ENCODE peak calls at places on chromosome 9, in six cellular contexts. M, A, L, E, H and O are unnamed samples.

GRCh38 chr9:107269681-107270080 is 13.4 kb upstream of the RAD23B start:
- DNase-seq in H (no peak), A (peak), E (no peak), M (no peak), L (no peak), O (no peak)

GRCh38 chr9:134793281-134793680 is 87.3 kb upstream of the FCN2 start:
- DNase-seq in H (no peak), A (no peak), L (no peak), E (no peak), M (no peak), O (no peak)

GRCh38 chr9:27365977-27366376 is 69.0 kb upstream of the EQTN start:
- DNase-seq in M (no peak), E (no peak), A (no peak), L (no peak), H (peak), O (no peak)

GRCh38 chr9:20618361-20618799 is 3.9 kb downstream of the MLLT3 start:
- DNase-seq in H (no peak), L (no peak), A (peak), E (no peak), M (no peak), O (no peak)

GRCh38 chr9:102483666-102484065 is 511.5 kb upstream of the CYLC2 start:
- DNase-seq in E (no peak), A (no peak), L (no peak), H (no peak), M (no peak), O (no peak)

GRCh38 chr9:38227061-38227540 is 158.1 kb upstream of the SHB start:
- DNase-seq in E (no peak), A (peak), M (peak), L (peak), H (peak), O (peak)

GRCh38 chr9:76835571-76836283 is 70.2 kb downstream of the PRUNE2 start:
- DNase-seq in M (no peak), A (peak), E (no peak), H (no peak), L (no peak), O (no peak)

GRCh38 chr9:7967093-7967827 is 167.7 kb upstream of the DMAC1 start:
- DNase-seq in E (no peak), M (no peak), A (no peak), H (no peak), L (peak), O (no peak)

GRCh38 chr9:134243778-134244467 is 79.6 kb upstream of the RNU6ATAC start:
- DNase-seq in A (peak), E (no peak), L (peak), M (no peak), H (peak), O (no peak)

GRCh38 chr9:13728917-13729811 is 449.7 kb upstream of the MPDZ start:
- DNase-seq in L (no peak), M (no peak), E (no peak), A (peak), H (no peak), O (no peak)

GRCh38 chr9:81416476-81417298 is 272.7 kb downstream of the TLE1 start:
- DNase-seq in H (no peak), A (no peak), M (no peak), L (no peak), E (no peak), O (no peak)

GRCh38 chr9:132451276-132451675 is 41.3 kb downstream of the CFAP77 start:
- DNase-seq in M (no peak), A (no peak), L (no peak), E (no peak), H (no peak), O (no peak)

GRCh38 chr9:123933401-123933800 is 3.5 kb upstream of the DENND1A start:
- DNase-seq in M (no peak), L (no peak), E (peak), H (no peak), A (peak), O (no peak)

GRCh38 chr9:125444166-125444565 is 182.5 kb downstream of the GAPVD1 start:
- DNase-seq in M (no peak), E (no peak), L (no peak), A (no peak), H (no peak), O (peak)

GRCh38 chr9:7374966-7375650 is 424.5 kb downstream of the DMAC1 start:
- DNase-seq in A (no peak), M (no peak), L (no peak), H (no peak), E (no peak), O (no peak)

GRCh38 chr9:27184556-27185351 is 75.7 kb downstream of the TEK start:
- DNase-seq in A (peak), H (no peak), M (no peak), E (no peak), L (no peak), O (no peak)

GRCh38 chr9:133323991-133324703 is 11.8 kb downstream of the SURF6 start:
- DNase-seq in H (no peak), L (no peak), E (peak), M (no peak), A (no peak), O (no peak)

GRCh38 chr9:112041536-112042243 is 133.4 kb downstream of the SUSD1 start:
- DNase-seq in M (no peak), A (peak), L (no peak), E (no peak), H (no peak), O (no peak)

GRCh38 chr9:69674112-69674511 is 1.9 kb upstream of the APBA1 start:
- DNase-seq in L (no peak), E (no peak), H (no peak), M (no peak), A (no peak), O (no peak)
- TF ChIP-seq CTCF in L (no peak), E (no peak), H (no peak), M (no peak), A (no peak), O (no peak)

DNA sequence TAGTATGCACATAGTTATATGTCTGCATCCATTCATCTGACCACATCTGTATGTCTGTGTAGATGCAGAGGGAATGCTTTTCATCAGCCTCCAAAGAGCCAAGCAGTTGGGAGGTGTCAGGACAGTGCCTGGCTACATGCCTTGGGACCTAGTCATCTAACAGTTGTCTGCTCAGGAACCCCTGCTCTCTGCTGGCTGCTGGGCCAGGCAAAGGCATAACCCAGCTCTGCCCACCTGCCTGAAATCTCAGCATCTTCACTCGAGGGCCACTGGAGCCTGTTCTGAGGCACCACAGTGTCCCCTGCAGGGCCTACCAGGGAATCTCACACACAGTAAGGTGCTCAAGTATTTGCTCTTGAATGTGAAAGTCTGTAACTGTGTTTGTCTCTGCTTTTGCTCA is 3.7 kb downstream of the C9orf50 start:
- DNase-seq in L (peak), M (no peak), H (no peak), E (no peak), A (peak), O (no peak)
- TF ChIP-seq CTCF in L (peak), M (no peak), H (no peak), E (no peak), A (peak), O (peak)

DNA sequence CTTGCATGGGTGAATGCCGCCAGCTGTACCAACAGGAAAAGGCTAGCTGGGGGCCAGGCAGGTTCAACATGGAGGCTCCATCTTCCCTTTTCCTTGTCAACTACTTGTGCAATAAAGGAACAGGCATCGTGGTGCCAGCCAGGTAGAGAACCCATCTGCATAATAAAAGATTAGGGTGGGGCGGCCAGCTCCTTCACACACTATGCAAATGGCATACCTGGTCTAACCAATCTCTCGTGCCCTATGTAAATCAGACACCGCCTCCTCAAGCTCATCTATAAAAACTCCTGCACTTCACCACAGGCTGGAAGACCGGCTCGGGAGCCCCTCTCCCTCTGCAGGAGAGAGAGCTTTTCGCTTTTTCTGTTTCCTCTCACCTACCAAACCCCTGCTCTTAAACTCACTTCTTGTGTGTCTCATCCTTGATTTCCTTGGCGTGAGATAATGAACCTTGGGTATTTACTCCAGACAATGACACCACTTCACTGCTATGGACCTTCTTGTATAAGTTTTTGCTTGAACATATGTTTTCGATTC is 244.3 kb upstream of the PUM3 start:
- DNase-seq in M (no peak), H (no peak), L (no peak), E (no peak), A (no peak), O (no peak)
- TF ChIP-seq CTCF in M (no peak), H (no peak), L (no peak), E (no peak), A (no peak), O (no peak)

GRCh38 chr9:129284607-129285291 is 106.7 kb upstream of the IER5L start:
- DNase-seq in H (no peak), M (no peak), L (peak), A (no peak), E (peak), O (peak)

GRCh38 chr9:129283290-129283691 is 105.2 kb upstream of the IER5L start:
- DNase-seq in E (peak), M (no peak), L (no peak), H (no peak), A (no peak), O (peak)

GRCh38 chr9:129283705-129284606 is 105.9 kb upstream of the IER5L start:
- DNase-seq in M (no peak), E (peak), L (no peak), A (no peak), H (no peak), O (peak)

GRCh38 chr9:129285979-129286772 is 108.1 kb upstream of the IER5L start:
- DNase-seq in H (no peak), M (no peak), E (peak), A (no peak), L (no peak), O (peak)

GRCh38 chr9:129285382-129285781 is 107.3 kb upstream of the IER5L start:
- DNase-seq in M (no peak), L (no peak), E (peak), A (no peak), H (no peak), O (peak)
- TF ChIP-seq CTCF in M (no peak), L (no peak), E (no peak), A (no peak), H (no peak), O (no peak)

GRCh38 chr9:83715221-83715620 is 7.5 kb upstream of the UBQLN1 start:
- DNase-seq in L (no peak), A (no peak), H (no peak), M (no peak), E (no peak), O (no peak)

GRCh38 chr9:83715794-83716193 is 8.0 kb upstream of the UBQLN1 start:
- DNase-seq in E (no peak), M (no peak), H (no peak), A (no peak), L (no peak), O (no peak)

GRCh38 chr9:83708515-83709158 is 879 bp upstream of the UBQLN1 start:
- DNase-seq in E (peak), H (peak), M (peak), A (peak), L (peak), O (peak)

GRCh38 chr9:83714316-83714715 is 6.6 kb upstream of the UBQLN1 start:
- DNase-seq in H (no peak), M (no peak), E (no peak), L (peak), A (peak), O (no peak)
- TF ChIP-seq CTCF in H (peak), M (peak), E (no peak), L (peak), A (peak), O (peak)

DNA sequence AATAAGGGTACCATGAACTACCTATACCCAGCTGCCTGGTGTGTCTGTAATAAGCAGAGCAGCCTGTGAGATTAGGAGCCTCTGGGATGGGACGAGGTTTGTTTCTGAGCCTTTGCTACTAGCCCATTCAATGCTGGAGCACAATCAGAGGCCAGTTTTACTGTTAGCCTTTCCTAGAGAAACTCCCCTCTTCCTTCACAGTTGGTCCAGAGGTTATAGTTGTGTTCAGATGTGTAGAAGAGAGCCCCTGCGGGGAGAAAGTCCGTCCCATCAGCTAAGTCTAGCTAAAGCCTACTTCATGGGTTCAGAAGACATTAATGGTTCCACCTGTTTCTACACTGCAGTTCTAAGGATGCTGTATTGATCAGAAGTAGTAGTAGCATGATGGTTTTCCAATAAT is 16.8 kb downstream of the NUP214 start:
- DNase-seq in H (no peak), A (no peak), M (no peak), L (no peak), E (no peak), O (no peak)
- TF ChIP-seq CTCF in H (no peak), A (no peak), M (no peak), L (no peak), E (no peak), O (no peak)

GRCh38 chr9:127384901-127385300 is 12.1 kb upstream of the SLC2A8 start:
- DNase-seq in H (no peak), E (no peak), M (no peak), A (no peak), L (no peak), O (no peak)
- TF ChIP-seq CTCF in H (no peak), E (no peak), M (no peak), A (no peak), L (no peak), O (peak)

GRCh38 chr9:1875251-1875851 is 139.8 kb upstream of the SMARCA2 start:
- DNase-seq in L (no peak), M (no peak), A (no peak), H (no peak), E (no peak), O (no peak)

GRCh38 chr9:1871486-1872181 is 143.5 kb upstream of the SMARCA2 start:
- DNase-seq in H (no peak), E (no peak), A (no peak), L (no peak), M (no peak), O (no peak)

GRCh38 chr9:1870915-1871314 is 144.2 kb upstream of the SMARCA2 start:
- DNase-seq in A (no peak), E (no peak), M (no peak), L (no peak), H (no peak), O (no peak)

DNA sequence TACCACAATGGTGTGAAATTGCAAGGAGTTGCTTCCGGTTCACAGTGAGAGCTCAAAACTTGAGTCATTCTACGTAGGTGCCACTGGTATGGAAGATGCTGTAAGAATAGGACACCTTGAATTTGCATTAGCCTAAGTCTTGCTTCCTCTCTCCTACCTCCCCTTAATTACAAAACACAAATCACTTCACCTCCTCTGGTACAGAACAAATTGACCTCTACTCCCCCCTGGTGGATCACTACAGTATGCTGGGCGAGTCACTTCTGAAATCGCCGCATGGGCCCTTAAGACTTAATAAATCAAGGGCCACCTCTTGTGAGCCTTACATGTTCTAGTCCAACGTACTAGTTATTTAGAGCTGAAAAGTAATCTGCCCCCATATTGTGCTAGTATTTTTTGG is 145.3 kb upstream of the SMARCA2 start:
- DNase-seq in E (no peak), L (peak), H (no peak), M (no peak), A (no peak), O (no peak)
- TF ChIP-seq CTCF in E (no peak), L (peak), H (no peak), M (peak), A (peak), O (peak)

GRCh38 chr9:136079211-136079915 is 15.7 kb downstream of the NACC2 start:
- DNase-seq in M (no peak), A (peak), H (no peak), E (no peak), L (no peak), O (no peak)
- TF ChIP-seq CTCF in M (no peak), A (no peak), H (no peak), E (no peak), L (no peak), O (no peak)